ENCODE peak calls at places on chromosomes 16 and 17, in four cellular contexts. One of them, this sample, is unnamed.

GRCh38 chr17:17229416-17230098 is 7.4 kb downstream of the FLCN start:
- DNase-seq in tibial nerve: no peak
- DNase-seq in stomach: no peak
- DNase-seq in transverse colon: no peak
- DNase-seq in this sample: no peak

GRCh38 chr17:82962163-82962720 is 117.2 kb upstream of the METRNL start:
- DNase-seq in tibial nerve: no peak
- DNase-seq in stomach: peak
- DNase-seq in transverse colon: no peak
- DNase-seq in this sample: no peak

GRCh38 chr17:71163121-71163812 is 957.6 kb upstream of the SOX9 start:
- DNase-seq in tibial nerve: no peak
- DNase-seq in stomach: peak
- DNase-seq in transverse colon: no peak
- DNase-seq in this sample: no peak

GRCh38 chr17:65463242-65463641 is 98.2 kb downstream of the AXIN2 start:
- DNase-seq in tibial nerve: no peak
- DNase-seq in stomach: peak
- DNase-seq in transverse colon: no peak
- DNase-seq in this sample: peak

GRCh38 chr17:45837603-45838002 is 7.1 kb upstream of the SPPL2C start:
- DNase-seq in tibial nerve: no peak
- DNase-seq in stomach: no peak
- DNase-seq in transverse colon: no peak
- DNase-seq in this sample: no peak

GRCh38 chr16:80144191-80144590 is 396.6 kb upstream of the DYNLRB2 start:
- DNase-seq in tibial nerve: no peak
- DNase-seq in stomach: no peak
- DNase-seq in transverse colon: no peak
- DNase-seq in this sample: no peak

GRCh38 chr16:76194621-76195015 is 82.6 kb upstream of the CNTNAP4 start:
- DNase-seq in tibial nerve: no peak
- DNase-seq in stomach: no peak
- DNase-seq in transverse colon: no peak
- DNase-seq in this sample: no peak

GRCh38 chr16:78551487-78552085 is 452.1 kb downstream of the WWOX start:
- DNase-seq in tibial nerve: no peak
- DNase-seq in stomach: no peak
- DNase-seq in transverse colon: no peak
- DNase-seq in this sample: no peak

GRCh38 chr16:9823510-9823909 is 358.7 kb downstream of the GRIN2A start:
- DNase-seq in tibial nerve: no peak
- DNase-seq in stomach: no peak
- DNase-seq in transverse colon: no peak
- DNase-seq in this sample: no peak

GRCh38 chr17:62643496-62643895 is 16.0 kb downstream of the MRC2 start:
- DNase-seq in tibial nerve: no peak
- DNase-seq in stomach: no peak
- DNase-seq in transverse colon: no peak
- DNase-seq in this sample: no peak

DNA sequence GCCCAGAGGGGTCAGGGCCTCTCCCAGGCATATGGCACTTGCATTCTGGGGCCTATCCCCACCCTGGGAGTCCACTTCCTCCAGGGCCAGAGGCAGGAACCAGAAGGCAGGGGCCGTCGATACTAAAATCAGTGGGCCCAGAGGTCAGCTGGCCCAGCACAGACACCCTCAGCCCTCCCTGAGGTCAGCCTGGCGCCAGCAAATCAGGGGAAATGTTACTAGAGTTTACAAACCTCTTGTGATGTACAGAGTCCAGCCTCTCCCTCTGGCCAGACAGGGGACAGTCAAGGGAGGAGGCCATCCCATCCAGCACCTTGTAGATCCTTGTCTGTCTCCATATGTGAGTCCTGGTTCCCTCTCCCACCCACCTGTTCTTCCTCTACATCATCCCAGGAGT is 10.8 kb downstream of the CDH5 start:
- DNase-seq in tibial nerve: no peak
- DNase-seq in stomach: no peak
- DNase-seq in transverse colon: no peak
- DNase-seq in this sample: no peak
- H3K27ac ChIP-seq in tibial nerve: no peak
- H3K27ac ChIP-seq in stomach: no peak
- H3K27ac ChIP-seq in transverse colon: no peak
- H3K27ac ChIP-seq in this sample: no peak

GRCh38 chr17:3918372-3919122 is 2.3 kb upstream of the P2RX1 start:
- DNase-seq in tibial nerve: no peak
- DNase-seq in stomach: no peak
- DNase-seq in transverse colon: no peak
- DNase-seq in this sample: no peak
- TF ChIP-seq EP300 in tibial nerve: no peak
- TF ChIP-seq EP300 in stomach: no peak
- TF ChIP-seq EP300 in transverse colon: no peak
- TF ChIP-seq EP300 in this sample: no peak

DNA sequence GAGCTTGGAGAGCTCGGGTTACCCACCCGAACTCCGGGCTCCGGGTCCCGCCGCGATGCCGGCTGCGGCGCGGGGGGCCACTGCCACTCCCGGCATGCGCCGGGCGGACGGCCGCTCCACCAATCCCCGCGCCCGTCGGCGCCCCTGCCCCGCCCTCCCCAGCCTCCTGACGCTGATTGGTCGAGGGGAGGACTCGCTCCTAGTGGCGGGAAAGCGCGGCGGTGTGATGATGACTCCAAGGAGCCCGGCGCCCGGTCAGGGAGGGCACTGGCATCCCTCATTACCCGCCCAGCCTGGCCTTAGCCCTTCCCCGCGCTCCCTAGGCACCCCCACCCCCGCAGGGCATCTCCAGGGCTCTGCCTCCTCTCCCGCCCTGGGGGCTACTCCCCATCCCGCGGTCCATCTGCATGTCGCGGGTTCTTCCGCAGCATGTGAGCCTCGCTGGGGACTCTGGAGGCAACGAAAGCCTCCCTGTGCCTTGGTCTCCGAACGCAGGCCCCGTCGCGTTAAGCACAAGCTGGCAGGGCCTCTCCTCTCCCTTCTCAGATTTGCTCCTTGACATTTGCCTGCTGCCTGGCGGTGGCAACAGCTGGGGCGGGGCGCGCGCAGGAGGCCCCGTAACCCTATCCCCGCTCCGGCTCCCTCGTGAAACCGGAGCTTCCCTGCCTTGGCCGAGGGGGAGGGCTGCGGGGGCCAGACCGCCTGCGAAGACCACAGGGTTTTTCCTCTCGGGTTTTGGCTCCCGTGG is 1.7 kb downstream of the ATP2A1 start:
- DNase-seq in tibial nerve: peak
- DNase-seq in stomach: peak
- DNase-seq in transverse colon: peak
- DNase-seq in this sample: peak
- TF ChIP-seq POLR2A in tibial nerve: no peak
- TF ChIP-seq POLR2A in stomach: no peak
- TF ChIP-seq POLR2A in transverse colon: no peak
- TF ChIP-seq POLR2A in this sample: no peak

DNA sequence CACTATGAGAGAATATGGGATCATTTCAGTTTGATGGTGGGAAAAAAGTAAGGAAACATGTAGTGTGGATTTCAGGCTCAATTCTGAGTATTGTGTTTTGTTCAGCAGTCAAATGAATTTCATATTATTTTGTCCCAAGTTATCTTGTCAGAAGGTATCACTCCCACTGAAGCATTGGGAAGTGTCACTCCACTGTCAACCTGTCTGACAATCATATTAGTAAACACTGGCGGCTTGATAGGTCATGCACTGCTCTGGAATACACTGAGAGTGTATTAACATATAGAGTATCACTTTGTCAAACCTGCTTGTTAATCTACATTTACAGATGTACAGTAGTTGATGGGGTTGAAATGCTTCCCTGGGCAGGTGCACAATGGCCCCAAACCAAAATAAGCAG is 203.6 kb downstream of the HS3ST3A1 start:
- DNase-seq in tibial nerve: no peak
- DNase-seq in stomach: no peak
- DNase-seq in transverse colon: no peak
- DNase-seq in this sample: no peak
- H3K27ac ChIP-seq in tibial nerve: no peak
- H3K27ac ChIP-seq in stomach: no peak
- H3K27ac ChIP-seq in transverse colon: no peak
- H3K27ac ChIP-seq in this sample: no peak

GRCh38 chr16:69273009-69273408 is 38.1 kb upstream of the VPS4A start:
- DNase-seq in tibial nerve: no peak
- DNase-seq in stomach: no peak
- DNase-seq in transverse colon: no peak
- DNase-seq in this sample: no peak
- TF ChIP-seq EP300 in tibial nerve: no peak
- TF ChIP-seq EP300 in stomach: no peak
- TF ChIP-seq EP300 in transverse colon: no peak
- TF ChIP-seq EP300 in this sample: no peak

DNA sequence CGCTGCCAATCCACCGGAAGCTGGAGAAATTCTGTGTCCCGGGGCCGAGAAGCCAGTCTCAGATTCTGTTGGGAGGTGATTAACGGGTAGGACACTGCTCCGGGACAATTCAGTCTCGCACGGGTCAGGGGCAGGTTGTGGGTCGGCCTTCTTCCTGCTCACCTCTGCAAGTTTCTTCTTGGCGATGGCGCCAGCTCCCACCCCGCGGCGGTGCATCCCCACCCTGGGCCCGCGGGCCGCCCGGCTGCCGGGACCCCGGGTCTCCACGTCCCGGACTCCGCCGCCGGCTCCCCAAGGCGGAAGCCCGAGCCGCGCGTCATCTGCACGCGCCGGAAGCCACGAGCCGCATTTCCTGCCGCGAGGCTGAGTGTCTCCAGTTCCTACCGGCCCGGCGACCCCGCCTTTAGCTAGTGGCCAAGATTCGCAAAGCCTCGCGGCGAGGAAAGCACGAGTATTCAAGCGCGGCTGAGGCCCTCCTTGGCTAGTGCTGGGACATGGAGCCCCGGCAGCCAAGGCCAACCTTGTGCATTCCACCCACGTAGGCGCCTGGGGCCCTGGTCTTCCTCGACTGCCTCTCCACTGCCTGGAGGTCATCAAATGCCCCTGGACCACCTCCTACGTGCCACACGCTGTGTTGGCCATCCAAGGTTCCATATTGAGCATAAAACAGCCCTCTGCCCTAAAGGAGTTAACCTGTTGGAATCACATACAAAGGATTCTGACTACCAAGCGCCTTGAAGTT is at the start of gene SNF8:
- DNase-seq in tibial nerve: peak
- DNase-seq in stomach: peak
- DNase-seq in transverse colon: peak
- DNase-seq in this sample: peak
- TF ChIP-seq POLR2A in tibial nerve: peak
- TF ChIP-seq POLR2A in stomach: peak
- TF ChIP-seq POLR2A in transverse colon: peak
- TF ChIP-seq POLR2A in this sample: peak

DNA sequence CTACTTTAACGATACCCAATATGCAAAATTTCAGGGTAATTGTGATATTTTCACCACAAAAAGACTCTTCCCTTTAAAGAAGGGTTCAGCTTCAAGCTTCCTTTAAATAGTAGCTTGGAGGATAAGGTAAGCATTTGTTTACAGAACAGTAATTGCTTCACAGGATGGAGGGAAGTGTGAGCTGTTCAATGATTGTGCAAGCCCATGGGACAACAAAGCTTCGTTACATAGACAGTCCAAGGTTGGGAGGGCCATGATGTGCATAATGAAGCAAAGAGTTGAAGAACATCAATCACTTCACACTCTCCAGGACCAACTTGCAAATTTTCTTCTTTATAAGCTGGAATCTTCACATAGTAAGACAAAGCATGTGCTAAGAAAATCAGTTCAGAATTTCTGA is 145.0 kb upstream of the ASIC2 start:
- DNase-seq in tibial nerve: no peak
- DNase-seq in stomach: no peak
- DNase-seq in transverse colon: no peak
- DNase-seq in this sample: no peak
- H3K27ac ChIP-seq in tibial nerve: no peak
- H3K27ac ChIP-seq in stomach: no peak
- H3K27ac ChIP-seq in transverse colon: no peak
- H3K27ac ChIP-seq in this sample: no peak